ENCODE peak calls at places on chromosomes 13 and 19, in nine cellular contexts. J is glomerular endothelial cell, O is LNCaP clone FGC, Q is NCI-H2171 treated with DMSO at 0.1 percent for 48 hours, F is H7, S is IMR-90, X is NCI-H1105 treated with DMSO at 0.1 percent for 48 hours, G is fibroblast of pulmonary artery, E is WTC11. T is an unnamed sample.

GRCh38 chr13:28550721-28551497 is 56.0 kb upstream of the FLT1 start:
- DNase-seq in J (no peak), O (no peak), Q (no peak), F (no peak), S (no peak), X (no peak), G (no peak), E (no peak), T (no peak)

GRCh38 chr19:10390652-10391286 is 10.4 kb upstream of the TYK2 start:
- DNase-seq in J (peak; percentile 62), O (peak; percentile 30), Q (peak; percentile 84), F (peak; percentile 93), S (peak; percentile 71), X (peak; percentile 71), G (peak; percentile 81), E (peak; percentile 87), T (peak; percentile 93)

GRCh38 chr13:50396001-50396400 is 380.8 kb downstream of the KCNRG start:
- DNase-seq in J (no peak), O (no peak), Q (no peak), F (no peak), S (no peak), X (no peak), G (no peak), E (no peak), T (no peak)

GRCh38 chr19:5038631-5039271 is 69.8 kb downstream of the KDM4B start:
- DNase-seq in J (no peak), O (no peak), Q (peak; percentile 25), F (peak; percentile 91), S (peak; percentile 24), X (peak; percentile 7), G (peak; percentile 28), E (peak; percentile 54), T (peak; percentile 73)

GRCh38 chr13:40391788-40392187 is 274.7 kb downstream of the FOXO1 start:
- DNase-seq in J (no peak), O (no peak), Q (no peak), F (no peak), S (no peak), X (no peak), G (no peak), E (no peak), T (no peak)

GRCh38 chr19:46392252-46392801 is 21.0 kb downstream of the CCDC8 start:
- DNase-seq in J (no peak), O (no peak), Q (no peak), F (no peak), S (peak; percentile 63), X (no peak), G (peak; percentile 75), E (no peak), T (peak; percentile 50)

GRCh38 chr13:46492946-46493345 is 60.0 kb upstream of the LRCH1 start:
- DNase-seq in J (peak; percentile 39), O (peak; percentile 68), Q (peak; percentile 24), F (peak; percentile 39), S (peak; percentile 48), X (peak; percentile 37), G (peak; percentile 75), E (no peak), T (no peak)

GRCh38 chr13:101433895-101434294 is 17.6 kb upstream of the NALCN start:
- DNase-seq in J (no peak), O (no peak), Q (no peak), F (no peak), S (no peak), X (no peak), G (no peak), E (no peak), T (no peak)

GRCh38 chr13:50334944-50335343 is 319.7 kb downstream of the KCNRG start:
- DNase-seq in J (peak; percentile 85), O (no peak), Q (no peak), F (no peak), S (peak; percentile 56), X (no peak), G (peak; percentile 21), E (no peak), T (no peak)

GRCh38 chr19:51702754-51703654 is 9.9 kb downstream of the SPACA6 start:
- DNase-seq in J (no peak), O (no peak), Q (peak; percentile 32), F (peak; percentile 89), S (no peak), X (no peak), G (no peak), E (peak; percentile 79), T (peak; percentile 92)

GRCh38 chr19:32651729-32652140 is 23.2 kb downstream of the ANKRD27 start:
- DNase-seq in J (no peak), O (no peak), Q (no peak), F (peak; percentile 94), S (peak; percentile 11), X (no peak), G (no peak), E (peak; percentile 78), T (peak; percentile 91)

GRCh38 chr19:5937550-5937949 is 23.5 kb downstream of the CAPS start:
- DNase-seq in J (no peak), O (no peak), Q (no peak), F (no peak), S (no peak), X (no peak), G (no peak), E (no peak), T (no peak)

GRCh38 chr13:86848716-86849115 is 822.5 kb upstream of the SLITRK5 start:
- DNase-seq in J (no peak), O (no peak), Q (no peak), F (no peak), S (no peak), X (no peak), G (no peak), E (no peak), T (no peak)

GRCh38 chr19:23002690-23003422 is at the start of gene ZNF728:
- DNase-seq in J (no peak), O (peak; percentile 50), Q (no peak), F (no peak), S (no peak), X (no peak), G (no peak), E (no peak), T (no peak)

GRCh38 chr19:5580116-5580515 is 12.4 kb upstream of the TINCR start:
- DNase-seq in J (no peak), O (no peak), Q (no peak), F (no peak), S (no peak), X (no peak), G (no peak), E (no peak), T (no peak)

GRCh38 chr19:11673608-11674041 is 65.1 kb downstream of the ZNF823 start:
- DNase-seq in J (peak; percentile 42), O (no peak), Q (no peak), F (peak; percentile 92), S (peak; percentile 55), X (no peak), G (peak; percentile 75), E (peak; percentile 84), T (peak; percentile 93)

GRCh38 chr19:56947206-56947605 is 106.7 kb upstream of the PEG3 start:
- DNase-seq in J (no peak), O (no peak), Q (no peak), F (no peak), S (no peak), X (no peak), G (no peak), E (no peak), T (no peak)

GRCh38 chr13:78160793-78161192 is 242.2 kb upstream of the EDNRB start:
- DNase-seq in J (no peak), O (no peak), Q (no peak), F (no peak), S (peak; percentile 88), X (no peak), G (peak; percentile 32), E (no peak), T (no peak)

GRCh38 chr19:33673996-33674395 is 52.2 kb downstream of the CHST8 start:
- DNase-seq in J (no peak), O (no peak), Q (peak; percentile 88), F (no peak), S (no peak), X (peak; percentile 21), G (no peak), E (no peak), T (no peak)

GRCh38 chr13:97194473-97194872 is 27.7 kb upstream of the MBNL2 start:
- DNase-seq in J (peak; percentile 80), O (no peak), Q (no peak), F (no peak), S (peak; percentile 78), X (no peak), G (peak; percentile 56), E (no peak), T (no peak)

GRCh38 chr19:42596391-42597071 is 1.8 kb upstream of the CEACAM8 start:
- DNase-seq in J (no peak), O (no peak), Q (peak; percentile 9), F (peak; percentile 81), S (no peak), X (peak; percentile 6), G (peak; percentile 20), E (peak; percentile 68), T (peak; percentile 84)

GRCh38 chr13:113105032-113105993 is at the start of gene F7:
- DNase-seq in J (no peak), O (peak; percentile 11), Q (no peak), F (peak; percentile 76), S (peak; percentile 45), X (peak; percentile 20), G (no peak), E (no peak), T (no peak)

GRCh38 chr19:17932485-17933338 is at the start of gene CCDC124:
- DNase-seq in J (peak; percentile 61), O (peak; percentile 76), Q (peak; percentile 94), F (peak; percentile 96), S (peak; percentile 89), X (peak; percentile 92), G (peak; percentile 95), E (peak; percentile 94), T (peak; percentile 97)

GRCh38 chr19:44007473-44007872 is 4.7 kb downstream of the ZNF230 start:
- DNase-seq in J (no peak), O (no peak), Q (no peak), F (no peak), S (no peak), X (no peak), G (no peak), E (no peak), T (no peak)

GRCh38 chr19:54158812-54159351 is 639 bp downstream of the LENG1 start:
- DNase-seq in J (no peak), O (no peak), Q (no peak), F (peak; percentile 57), S (peak; percentile 12), X (no peak), G (no peak), E (no peak), T (no peak)

GRCh38 chr13:58979851-58980250 is 1183.9 kb downstream of the DIAPH3 start:
- DNase-seq in J (no peak), O (no peak), Q (no peak), F (no peak), S (no peak), X (no peak), G (peak; percentile 7), E (no peak), T (no peak)

GRCh38 chr13:39016789-39017188 is 21.1 kb downstream of the PROSER1 start:
- DNase-seq in J (no peak), O (no peak), Q (peak; percentile 10), F (peak; percentile 17), S (peak; percentile 8), X (peak; percentile 9), G (peak; percentile 50), E (no peak), T (peak; percentile 52)

GRCh38 chr19:18349524-18350128 is 9.2 kb downstream of the PGPEP1 start:
- DNase-seq in J (no peak), O (no peak), Q (peak; percentile 19), F (peak; percentile 89), S (peak; percentile 65), X (peak; percentile 18), G (peak; percentile 73), E (peak; percentile 71), T (peak; percentile 86)

GRCh38 chr13:63010072-63010658 is 1594.5 kb upstream of the PCDH20 start:
- DNase-seq in J (no peak), O (no peak), Q (no peak), F (no peak), S (no peak), X (no peak), G (no peak), E (no peak), T (peak; percentile 51)

GRCh38 chr19:15836345-15836594 is 20.8 kb upstream of the OR10H1 start:
- DNase-seq in J (no peak), O (no peak), Q (peak; percentile 5), F (no peak), S (peak; percentile 8), X (no peak), G (peak; percentile 6), E (no peak), T (no peak)

GRCh38 chr19:4444765-4445741 is 12.5 kb downstream of the UBXN6 start:
- DNase-seq in J (no peak), O (no peak), Q (no peak), F (peak; percentile 61), S (no peak), X (no peak), G (no peak), E (no peak), T (peak; percentile 65)

T was measured in endodermal cell.